ENCODE peak calls at places on chromosomes 5 and 9, in seven cellular contexts. D, Y, P, U, S, I and O are unnamed samples.
A peak's percentile ranks its signal among the peaks of the same experiment; 100 is the strongest.

GRCh38 chr9:127886401-127886972 is 9.0 kb upstream of the AK1 start:
- DNase-seq in D (no peak), Y (no peak), P (no peak), U (no peak), S (no peak), I (no peak), O (no peak)

GRCh38 chr5:10689391-10690081 is 71.5 kb downstream of the DAP start:
- DNase-seq in D (peak; percentile 55), Y (no peak), P (no peak), U (peak; percentile 30), S (no peak), I (peak; percentile 27), O (no peak)

GRCh38 chr5:132209131-132209530 is 18.5 kb downstream of the P4HA2 start:
- DNase-seq in D (no peak), Y (no peak), P (no peak), U (no peak), S (no peak), I (no peak), O (peak; percentile 35)

GRCh38 chr9:77000330-77000729 is 19.1 kb upstream of the FOXB2 start:
- DNase-seq in D (no peak), Y (no peak), P (no peak), U (no peak), S (no peak), I (no peak), O (no peak)

GRCh38 chr9:14525840-14526239 is 167.4 kb downstream of the ZDHHC21 start:
- DNase-seq in D (no peak), Y (no peak), P (no peak), U (no peak), S (no peak), I (no peak), O (no peak)

GRCh38 chr5:172411423-172412111 is 42.8 kb downstream of the SH3PXD2B start:
- DNase-seq in D (no peak), Y (no peak), P (no peak), U (no peak), S (no peak), I (peak; percentile 41), O (peak; percentile 84)

GRCh38 chr5:140690941-140691924 is at the start of the genes HARS1 and HARS2:
- DNase-seq in D (peak; percentile 86), Y (peak; percentile 51), P (peak; percentile 72), U (peak; percentile 90), S (peak; percentile 92), I (peak; percentile 95), O (peak; percentile 97)

GRCh38 chr5:161548472-161549094 is 2.1 kb upstream of the GABRB2 start:
- DNase-seq in D (peak; percentile 14), Y (no peak), P (no peak), U (no peak), S (no peak), I (no peak), O (no peak)

GRCh38 chr5:17713301-17713700 is 79.0 kb downstream of the TAF11L14 start:
- DNase-seq in D (no peak), Y (no peak), P (no peak), U (no peak), S (no peak), I (peak; percentile 92), O (no peak)

GRCh38 chr5:173802670-173803165 is 85.4 kb upstream of the CPEB4 start:
- DNase-seq in D (no peak), Y (no peak), P (no peak), U (no peak), S (no peak), I (peak; percentile 92), O (no peak)

GRCh38 chr9:88890546-88890945 is 100.7 kb upstream of the S1PR3 start:
- DNase-seq in D (no peak), Y (no peak), P (no peak), U (no peak), S (no peak), I (no peak), O (no peak)

GRCh38 chr5:177469061-177469628 is 4.3 kb downstream of the DBN1 start:
- DNase-seq in D (no peak), Y (no peak), P (no peak), U (no peak), S (peak; percentile 52), I (no peak), O (no peak)

GRCh38 chr5:38441730-38442573 is 114.5 kb downstream of the LIFR start:
- DNase-seq in D (peak; percentile 97), Y (peak; percentile 29), P (peak; percentile 71), U (peak; percentile 77), S (peak; percentile 86), I (peak; percentile 82), O (peak; percentile 94)

GRCh38 chr9:78150312-78150982 is 85.4 kb upstream of the CEP78 start:
- DNase-seq in D (no peak), Y (no peak), P (no peak), U (no peak), S (no peak), I (no peak), O (no peak)

GRCh38 chr9:121269030-121269887 is 1.3 kb downstream of the GSN start:
- DNase-seq in D (no peak), Y (no peak), P (no peak), U (no peak), S (no peak), I (peak; percentile 19), O (no peak)

GRCh38 chr9:2276296-2276695 is 261.1 kb downstream of the SMARCA2 start:
- DNase-seq in D (no peak), Y (no peak), P (no peak), U (no peak), S (no peak), I (no peak), O (no peak)

GRCh38 chr9:4305065-4305481 is 5.2 kb upstream of the GLIS3 start:
- DNase-seq in D (no peak), Y (no peak), P (no peak), U (no peak), S (no peak), I (no peak), O (no peak)

GRCh38 chr5:150057996-150058395 is 28.4 kb downstream of the CSF1R start:
- DNase-seq in D (no peak), Y (no peak), P (no peak), U (no peak), S (no peak), I (no peak), O (no peak)